ENCODE peak calls at places on chromosomes 7 and 10, in six cellular contexts. L, Z, C, Y, V and I are unnamed samples.

GRCh38 chr7:130274983-130275649 is 8.5 kb downstream of the CPA2 start:
- DNase-seq in L (peak; percentile 77), Z (no peak), C (peak; percentile 55), Y (no peak), V (no peak), I (no peak)

GRCh38 chr10:86671419-86671818 is 3.1 kb downstream of the LDB3 start:
- DNase-seq in L (no peak), Z (no peak), C (peak; percentile 8), Y (no peak), V (no peak), I (no peak)

GRCh38 chr7:134197342-134197741 is 70.2 kb downstream of the LRGUK start:
- DNase-seq in L (no peak), Z (no peak), C (no peak), Y (no peak), V (no peak), I (no peak)

GRCh38 chr7:471866-472639 is 47.6 kb downstream of the PDGFA start:
- DNase-seq in L (no peak), Z (no peak), C (no peak), Y (no peak), V (no peak), I (no peak)

GRCh38 chr10:122139627-122140151 is 131.4 kb upstream of the BTBD16 start:
- DNase-seq in L (no peak), Z (no peak), C (no peak), Y (no peak), V (no peak), I (no peak)

GRCh38 chr7:68613897-68614296 is 984.4 kb upstream of the AUTS2 start:
- DNase-seq in L (no peak), Z (no peak), C (no peak), Y (no peak), V (no peak), I (no peak)

GRCh38 chr10:27450225-27450624 is 53.9 kb upstream of the RAB18 start:
- DNase-seq in L (no peak), Z (no peak), C (no peak), Y (peak; percentile 41), V (no peak), I (no peak)

GRCh38 chr7:1667566-1668485 is 2.3 kb upstream of the ELFN1 start:
- DNase-seq in L (no peak), Z (no peak), C (no peak), Y (no peak), V (no peak), I (peak; percentile 12)

GRCh38 chr7:91288208-91288824 is 24.1 kb downstream of the FZD1 start:
- DNase-seq in L (no peak), Z (no peak), C (no peak), Y (no peak), V (no peak), I (no peak)

GRCh38 chr10:17708806-17709205 is 43.2 kb upstream of the TMEM236 start:
- DNase-seq in L (no peak), Z (no peak), C (no peak), Y (no peak), V (no peak), I (no peak)

GRCh38 chr10:71970331-71970730 is 6.1 kb downstream of the CHST3 start:
- DNase-seq in L (no peak), Z (no peak), C (no peak), Y (no peak), V (no peak), I (no peak)

GRCh38 chr7:28181921-28182517 is 1.4 kb upstream of the JAZF1 start:
- DNase-seq in L (no peak), Z (no peak), C (no peak), Y (no peak), V (no peak), I (no peak)

GRCh38 chr7:140983802-140984201 is 30.9 kb downstream of the MRPS33 start:
- DNase-seq in L (no peak), Z (no peak), C (no peak), Y (no peak), V (no peak), I (no peak)

GRCh38 chr10:133481086-133481643 is 27.4 kb downstream of the SCART1 start:
- DNase-seq in L (no peak), Z (no peak), C (no peak), Y (no peak), V (no peak), I (no peak)

GRCh38 chr7:40299097-40299496 is 164.3 kb downstream of the SUGCT start:
- DNase-seq in L (no peak), Z (no peak), C (no peak), Y (no peak), V (no peak), I (no peak)

GRCh38 chr7:4871056-4871680 is 9.3 kb upstream of the PAPOLB start:
- DNase-seq in L (no peak), Z (no peak), C (no peak), Y (no peak), V (no peak), I (no peak)

GRCh38 chr7:7221602-7222038 is 39.3 kb downstream of the C1GALT1 start:
- DNase-seq in L (no peak), Z (no peak), C (no peak), Y (no peak), V (no peak), I (no peak)

GRCh38 chr7:16657656-16658279 is 11.8 kb downstream of the BZW2 start:
- DNase-seq in L (no peak), Z (no peak), C (no peak), Y (no peak), V (no peak), I (no peak)

GRCh38 chr10:122484276-122485060 is 23.1 kb downstream of the HTRA1 start:
- DNase-seq in L (no peak), Z (no peak), C (no peak), Y (no peak), V (no peak), I (no peak)

GRCh38 chr10:124544711-124545110 is 83.1 kb downstream of the LHPP start:
- DNase-seq in L (no peak), Z (no peak), C (no peak), Y (no peak), V (no peak), I (no peak)

GRCh38 chr7:29353810-29354209 is 159.2 kb downstream of the CHN2 start:
- DNase-seq in L (no peak), Z (no peak), C (no peak), Y (no peak), V (no peak), I (no peak)

GRCh38 chr7:105403128-105403527 is 14.4 kb upstream of the SRPK2 start:
- DNase-seq in L (no peak), Z (no peak), C (no peak), Y (no peak), V (no peak), I (no peak)

GRCh38 chr7:74032191-74032490 is 4.2 kb downstream of the ELN start:
- DNase-seq in L (no peak), Z (no peak), C (no peak), Y (no peak), V (no peak), I (no peak)

GRCh38 chr7:102287465-102288146 is 938 bp downstream of the SH2B2 start:
- DNase-seq in L (peak; percentile 38), Z (no peak), C (no peak), Y (no peak), V (no peak), I (no peak)

GRCh38 chr10:92142949-92143348 is 147.9 kb downstream of the CPEB3 start:
- DNase-seq in L (no peak), Z (no peak), C (no peak), Y (no peak), V (peak; percentile 49), I (no peak)

GRCh38 chr10:20443094-20443493 is 454.0 kb downstream of the NEBL start:
- DNase-seq in L (no peak), Z (no peak), C (peak; percentile 53), Y (no peak), V (no peak), I (no peak)

GRCh38 chr7:3300221-3300650 is 816 bp upstream of the SDK1 start:
- DNase-seq in L (no peak), Z (no peak), C (peak; percentile 15), Y (no peak), V (no peak), I (no peak)

GRCh38 chr7:37234334-37234733 is 214.3 kb downstream of the ELMO1 start:
- DNase-seq in L (no peak), Z (no peak), C (no peak), Y (no peak), V (no peak), I (no peak)

GRCh38 chr7:85829817-85830432 is 643.1 kb upstream of the SEMA3D start:
- DNase-seq in L (peak; percentile 28), Z (no peak), C (no peak), Y (no peak), V (no peak), I (no peak)

GRCh38 chr7:7761974-7762769 is 43.8 kb upstream of the RPA3 start:
- DNase-seq in L (no peak), Z (no peak), C (no peak), Y (no peak), V (no peak), I (no peak)

GRCh38 chr7:74256446-74257408 is 2.5 kb upstream of the RFC2 start:
- DNase-seq in L (no peak), Z (no peak), C (no peak), Y (peak; percentile 51), V (no peak), I (no peak)

GRCh38 chr10:35778344-35778743 is 136.2 kb upstream of the FZD8 start:
- DNase-seq in L (no peak), Z (no peak), C (no peak), Y (no peak), V (no peak), I (no peak)

GRCh38 chr10:122499491-122499941 is 38.2 kb downstream of the HTRA1 start:
- DNase-seq in L (no peak), Z (no peak), C (no peak), Y (no peak), V (no peak), I (no peak)

GRCh38 chr7:55019691-55020480 is 1.1 kb downstream of the EGFR start:
- DNase-seq in L (peak; percentile 27), Z (no peak), C (no peak), Y (no peak), V (no peak), I (no peak)

GRCh38 chr10:90193240-90193985 is 492.0 kb downstream of the KIF20B start:
- DNase-seq in L (no peak), Z (no peak), C (no peak), Y (no peak), V (no peak), I (no peak)

GRCh38 chr10:132027423-132027983 is 38.2 kb upstream of the JAKMIP3 start:
- DNase-seq in L (no peak), Z (no peak), C (no peak), Y (no peak), V (no peak), I (no peak)

GRCh38 chr7:12722720-12723241 is 35.3 kb downstream of the ARL4A start:
- DNase-seq in L (no peak), Z (no peak), C (no peak), Y (no peak), V (no peak), I (no peak)

GRCh38 chr10:219731-220472 is 84.6 kb downstream of the ZMYND11 start:
- DNase-seq in L (no peak), Z (no peak), C (no peak), Y (no peak), V (no peak), I (no peak)